ENCODE peak calls at places on chromosomes 1 and 21, in four cellular contexts. A is adrenal gland, N is heart left ventricle, B is neural progenitor cell. U is an unnamed sample.

GRCh38 chr1:201461193-201461657 is 7.8 kb downstream of the PHLDA3 start:
- DNase-seq in A (peak), N (peak), B (no peak), U (no peak)

GRCh38 chr1:50419192-50419906 is 3.9 kb downstream of the DMRTA2 start:
- DNase-seq in A (no peak), N (no peak), B (peak), U (no peak)

GRCh38 chr1:228160201-228160761 is 5.3 kb upstream of the IBA57 start:
- DNase-seq in A (no peak), N (peak), B (no peak), U (no peak)

GRCh38 chr1:223429313-223429731 is 36.1 kb downstream of the CCDC185 start:
- DNase-seq in A (peak), N (peak), B (no peak), U (peak)

GRCh38 chr1:155085504-155086181 is 7.0 kb downstream of the EFNA3 start:
- DNase-seq in A (peak), N (peak), B (peak), U (no peak)

GRCh38 chr1:228011721-228012311 is 5.0 kb downstream of the WNT3A start:
- DNase-seq in A (peak), N (no peak), B (no peak), U (no peak)

GRCh38 chr1:16063921-16064320 is 9.5 kb downstream of the FAM131C start:
- DNase-seq in A (no peak), N (no peak), B (no peak), U (no peak)

GRCh38 chr1:226973371-226973897 is 33.3 kb downstream of the COQ8A start:
- DNase-seq in A (peak), N (peak), B (no peak), U (no peak)

GRCh38 chr1:154145986-154146385 is 8.9 kb downstream of the NUP210L start:
- DNase-seq in A (no peak), N (no peak), B (no peak), U (no peak)

GRCh38 chr1:96927125-96927524 is 205.5 kb downstream of the PTBP2 start:
- DNase-seq in A (no peak), N (no peak), B (peak), U (no peak)

GRCh38 chr1:219702551-219703215 is 89.8 kb upstream of the ZC3H11B start:
- DNase-seq in A (no peak), N (no peak), B (no peak), U (no peak)

GRCh38 chr1:190479028-190479427 is 1.4 kb upstream of the BRINP3 start:
- DNase-seq in A (no peak), N (no peak), B (peak), U (no peak)

GRCh38 chr1:153957744-153958110 is 685 bp downstream of the CRTC2 start:
- DNase-seq in A (no peak), N (no peak), B (no peak), U (no peak)

GRCh38 chr1:28091043-28091781 is 2.8 kb upstream of the EYA3 start:
- DNase-seq in A (peak), N (peak), B (peak), U (no peak)

GRCh38 chr21:45034556-45035476 is 39.6 kb upstream of the ADARB1 start:
- DNase-seq in A (no peak), N (peak), B (no peak), U (no peak)

GRCh38 chr1:100290291-100290690 is 24.3 kb downstream of the RTCA start:
- DNase-seq in A (no peak), N (no peak), B (no peak), U (no peak)

GRCh38 chr1:180295999-180296398 is 65.9 kb downstream of the LHX4 start:
- DNase-seq in A (no peak), N (no peak), B (no peak), U (no peak)

GRCh38 chr1:172699111-172699510 is 40.2 kb downstream of the FASLG start:
- DNase-seq in A (no peak), N (no peak), B (no peak), U (no peak)

GRCh38 chr1:13752852-13753251 is 52.9 kb downstream of the PRDM2 start:
- DNase-seq in A (no peak), N (no peak), B (no peak), U (no peak)

GRCh38 chr21:8994640-8995511 is 1526.5 kb upstream of the TPTE start:
- DNase-seq in A (no peak), N (no peak), B (no peak), U (no peak)

GRCh38 chr1:17979815-17980214 is 127.8 kb upstream of the IGSF21 start:
- DNase-seq in A (no peak), N (no peak), B (no peak), U (no peak)

GRCh38 chr1:211352985-211353515 is 26.4 kb downstream of the TRAF5 start:
- DNase-seq in A (peak), N (no peak), B (peak), U (no peak)

GRCh38 chr1:60670313-60670712 is 412.0 kb upstream of the NFIA start:
- DNase-seq in A (no peak), N (no peak), B (no peak), U (no peak)

GRCh38 chr1:13900583-13900982 is 200.6 kb downstream of the PRDM2 start:
- DNase-seq in A (no peak), N (no peak), B (no peak), U (no peak)

GRCh38 chr1:3910769-3911520 is 10.9 kb upstream of the C1orf174 start:
- DNase-seq in A (peak), N (peak), B (peak), U (peak)

GRCh38 chr1:50971748-50972305 is 1.8 kb downstream of the CDKN2C start:
- DNase-seq in A (no peak), N (no peak), B (no peak), U (no peak)

GRCh38 chr1:25563330-25564215 is 20.2 kb downstream of the LDLRAP1 start:
- DNase-seq in A (no peak), N (peak), B (no peak), U (peak)

GRCh38 chr1:17573518-17574041 is 34.1 kb downstream of the ARHGEF10L start:
- DNase-seq in A (no peak), N (no peak), B (peak), U (no peak)

GRCh38 chr1:69858534-69858933 is 290.8 kb downstream of the LRRC7 start:
- DNase-seq in A (no peak), N (no peak), B (no peak), U (no peak)

GRCh38 chr21:37227071-37228002 is 39.8 kb downstream of the VPS26C start:
- DNase-seq in A (no peak), N (no peak), B (no peak), U (no peak)

GRCh38 chr21:37223804-37224345 is 43.3 kb downstream of the VPS26C start:
- DNase-seq in A (no peak), N (no peak), B (no peak), U (no peak)

GRCh38 chr21:37226356-37226920 is 40.7 kb downstream of the VPS26C start:
- DNase-seq in A (no peak), N (no peak), B (no peak), U (no peak)

GRCh38 chr21:37224861-37225260 is 42.3 kb downstream of the VPS26C start:
- DNase-seq in A (no peak), N (no peak), B (no peak), U (no peak)

DNA sequence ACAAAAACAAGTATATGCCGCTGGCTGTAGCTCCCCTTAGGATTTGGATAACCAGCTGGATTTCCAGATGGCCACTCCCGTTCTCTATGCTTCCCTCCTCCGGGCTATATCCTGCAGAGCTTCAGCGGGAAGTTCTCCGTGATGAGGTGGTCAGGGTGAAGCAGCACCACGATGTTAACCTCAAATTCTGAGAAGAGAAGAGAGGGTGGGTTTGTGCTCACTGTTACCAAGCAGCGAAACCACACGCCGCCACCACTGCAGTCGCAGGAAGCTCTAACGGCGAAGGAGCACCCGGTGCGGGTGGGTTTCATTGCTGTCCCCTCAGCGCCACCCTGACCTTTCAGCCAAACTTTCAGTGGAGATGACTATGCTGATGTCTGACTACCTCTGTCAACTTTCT is 41.7 kb downstream of the VPS26C start:
- DNase-seq in A (no peak), N (no peak), B (no peak), U (no peak)
- H3K27ac ChIP-seq in A (no peak), N (no peak), B (no peak), U (no peak)

GRCh38 chr1:35274197-35274596 is 5.7 kb downstream of the ZMYM4 start:
- DNase-seq in A (no peak), N (no peak), B (no peak), U (no peak)
- H3K27ac ChIP-seq in A (no peak), N (no peak), B (no peak), U (no peak)

DNA sequence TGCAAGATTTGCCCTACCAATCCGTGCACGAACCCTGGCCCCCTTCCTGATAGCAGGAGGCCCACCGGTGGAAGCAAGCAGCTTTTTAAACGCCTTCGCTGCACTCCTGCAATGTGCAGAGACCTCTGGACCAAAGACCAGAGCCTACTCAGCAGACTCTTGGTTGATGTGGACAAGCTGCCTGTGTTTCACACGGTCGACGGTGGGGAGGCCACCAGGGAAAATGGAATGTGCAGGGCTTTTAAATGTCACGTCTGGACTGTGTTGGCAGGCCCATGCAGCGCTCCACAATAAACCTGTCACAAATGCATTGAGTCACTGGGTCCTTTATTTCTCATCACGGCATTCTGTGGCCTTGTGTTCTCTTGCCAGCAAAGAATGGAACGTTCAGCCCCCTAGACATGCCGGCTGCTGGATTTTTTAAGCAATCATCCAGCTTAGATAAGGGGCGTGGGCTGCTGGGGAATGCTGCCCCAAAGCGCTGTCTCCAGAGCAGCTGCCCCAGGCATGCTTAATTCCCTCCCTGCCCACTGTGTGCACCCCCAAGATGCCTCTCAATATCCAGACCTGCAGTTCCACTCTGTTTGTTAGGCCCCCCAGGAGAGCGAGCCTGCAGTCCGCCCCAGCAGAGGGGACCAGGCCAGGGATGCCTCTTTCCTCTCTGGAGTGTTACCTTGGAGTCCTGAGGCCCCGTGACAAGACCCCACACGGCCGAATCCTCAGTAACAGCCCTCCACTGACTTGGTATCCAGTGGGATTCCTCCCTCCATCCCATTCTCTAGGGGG is 71.3 kb downstream of the ATP5PO start:
- DNase-seq in A (peak), N (peak), B (no peak), U (no peak)
- H3K27ac ChIP-seq in A (peak), N (no peak), B (no peak), U (no peak)

GRCh38 chr1:203700901-203701300 is 64.1 kb upstream of the LAX1 start:
- DNase-seq in A (no peak), N (no peak), B (no peak), U (no peak)

GRCh38 chr1:203692565-203693470 is 66.2 kb downstream of the ATP2B4 start:
- DNase-seq in A (peak), N (peak), B (no peak), U (no peak)

GRCh38 chr1:203698144-203698543 is 66.8 kb upstream of the LAX1 start:
- DNase-seq in A (no peak), N (no peak), B (no peak), U (no peak)

GRCh38 chr1:203695116-203695515 is 68.5 kb downstream of the ATP2B4 start:
- DNase-seq in A (peak), N (peak), B (no peak), U (no peak)

GRCh38 chr1:203696673-203697072 is 68.3 kb upstream of the LAX1 start:
- DNase-seq in A (no peak), N (no peak), B (no peak), U (no peak)
- H3K27ac ChIP-seq in A (peak), N (no peak), B (no peak), U (no peak)

U was measured in substantia nigra.